ENCODE peak calls at places on chromosomes 5 and 9, in ten cellular contexts. W is PC-3, I is mammary epithelial cell, J is GM23248, G is kidney, H is H9, L is HCT116, D is neural progenitor cell, X is IMR-90, V is mesendoderm. T is an unnamed sample.

GRCh38 chr5:142587354-142587965 is 98.4 kb downstream of the FGF1 start:
- DNase-seq in W (peak), I (peak), J (peak), G (no peak), H (peak), L (peak), D (peak), X (peak), V (peak), T (peak)

GRCh38 chr5:103620851-103621547 is 58.4 kb upstream of the NUDT12 start:
- DNase-seq in W (no peak), I (peak), J (no peak), G (no peak), H (no peak), L (no peak), D (no peak), X (no peak), V (no peak), T (no peak)

GRCh38 chr5:171405615-171406014 is 13.8 kb upstream of the FGF18 start:
- DNase-seq in W (no peak), I (no peak), J (peak), G (no peak), H (no peak), L (no peak), D (no peak), X (peak), V (no peak), T (no peak)

GRCh38 chr9:98523231-98523901 is 185.4 kb downstream of the GABBR2 start:
- DNase-seq in W (peak), I (peak), J (peak), G (no peak), H (peak), L (no peak), D (peak), X (peak), V (peak), T (no peak)

GRCh38 chr9:132201139-132201538 is 39.3 kb downstream of the NTNG2 start:
- DNase-seq in W (no peak), I (no peak), J (no peak), G (no peak), H (no peak), L (no peak), D (no peak), X (no peak), V (no peak), T (no peak)

GRCh38 chr9:13330396-13331004 is 51.0 kb upstream of the MPDZ start:
- DNase-seq in W (no peak), I (no peak), J (no peak), G (no peak), H (no peak), L (no peak), D (no peak), X (no peak), V (peak), T (no peak)

GRCh38 chr5:173880306-173880985 is 7.7 kb upstream of the CPEB4 start:
- DNase-seq in W (peak), I (peak), J (peak), G (no peak), H (no peak), L (no peak), D (no peak), X (peak), V (peak), T (no peak)

GRCh38 chr9:108551030-108551964 is 304.5 kb downstream of the ACTL7B start:
- DNase-seq in W (peak), I (peak), J (peak), G (peak), H (no peak), L (peak), D (peak), X (peak), V (no peak), T (no peak)

GRCh38 chr5:111857633-111858032 is 100.6 kb upstream of the NREP start:
- DNase-seq in W (peak), I (no peak), J (peak), G (no peak), H (no peak), L (no peak), D (no peak), X (peak), V (no peak), T (no peak)

GRCh38 chr5:91632871-91633270 is 249.8 kb upstream of the ARRDC3 start:
- DNase-seq in W (peak), I (no peak), J (no peak), G (no peak), H (no peak), L (no peak), D (peak), X (no peak), V (peak), T (no peak)

GRCh38 chr5:68224561-68225187 is 9.1 kb downstream of the PIK3R1 start:
- DNase-seq in W (no peak), I (no peak), J (peak), G (no peak), H (no peak), L (no peak), D (no peak), X (peak), V (no peak), T (no peak)

GRCh38 chr5:31719988-31720387 is 81.1 kb downstream of the PDZD2 start:
- DNase-seq in W (no peak), I (no peak), J (peak), G (no peak), H (no peak), L (no peak), D (no peak), X (no peak), V (no peak), T (no peak)

GRCh38 chr5:44862808-44863207 is 54.1 kb downstream of the MRPS30 start:
- DNase-seq in W (peak), I (peak), J (peak), G (no peak), H (no peak), L (peak), D (no peak), X (peak), V (peak), T (no peak)

GRCh38 chr9:92563701-92564100 is 27.9 kb upstream of the ECM2 start:
- DNase-seq in W (no peak), I (no peak), J (no peak), G (no peak), H (no peak), L (no peak), D (no peak), X (no peak), V (peak), T (no peak)

GRCh38 chr9:134492281-134492691 is 149.3 kb upstream of the COL5A1 start:
- DNase-seq in W (no peak), I (no peak), J (peak), G (peak), H (no peak), L (no peak), D (no peak), X (peak), V (no peak), T (peak)

GRCh38 chr5:160930361-160930760 is 78.3 kb upstream of the ATP10B start:
- DNase-seq in W (no peak), I (peak), J (peak), G (no peak), H (peak), L (no peak), D (peak), X (no peak), V (peak), T (no peak)

GRCh38 chr5:113807384-113808053 is 294.0 kb downstream of the YTHDC2 start:
- DNase-seq in W (no peak), I (no peak), J (peak), G (no peak), H (no peak), L (no peak), D (peak), X (peak), V (no peak), T (peak)

GRCh38 chr9:122394265-122395242 is 23.7 kb downstream of the PTGS1 start:
- DNase-seq in W (peak), I (peak), J (peak), G (no peak), H (no peak), L (no peak), D (no peak), X (peak), V (no peak), T (peak)

GRCh38 chr5:68225911-68226563 is 10.5 kb downstream of the PIK3R1 start:
- DNase-seq in W (no peak), I (no peak), J (no peak), G (no peak), H (no peak), L (no peak), D (no peak), X (no peak), V (no peak), T (peak)

GRCh38 chr5:115815693-115816225 is 700 bp downstream of the CDO1 start:
- DNase-seq in W (no peak), I (no peak), J (peak), G (no peak), H (peak), L (no peak), D (peak), X (no peak), V (peak), T (no peak)

GRCh38 chr9:114478459-114478858 is 26.8 kb downstream of the WHRN start:
- DNase-seq in W (no peak), I (no peak), J (no peak), G (no peak), H (no peak), L (no peak), D (no peak), X (no peak), V (no peak), T (no peak)

GRCh38 chr5:68227532-68228160 is 12.1 kb downstream of the PIK3R1 start:
- DNase-seq in W (no peak), I (no peak), J (no peak), G (no peak), H (no peak), L (no peak), D (no peak), X (no peak), V (no peak), T (no peak)

GRCh38 chr5:39452846-39453245 is 28.1 kb upstream of the DAB2 start:
- DNase-seq in W (no peak), I (no peak), J (peak), G (no peak), H (no peak), L (no peak), D (no peak), X (peak), V (no peak), T (no peak)

GRCh38 chr5:177607452-177608192 is 7.7 kb downstream of the B4GALT7 start:
- DNase-seq in W (peak), I (peak), J (peak), G (peak), H (peak), L (no peak), D (peak), X (peak), V (peak), T (peak)

GRCh38 chr9:68555416-68555815 is 14.7 kb upstream of the TMEM252 start:
- DNase-seq in W (no peak), I (no peak), J (no peak), G (no peak), H (no peak), L (no peak), D (peak), X (no peak), V (no peak), T (no peak)

GRCh38 chr9:2096376-2096970 is 81.3 kb downstream of the SMARCA2 start:
- DNase-seq in W (no peak), I (no peak), J (no peak), G (no peak), H (no peak), L (no peak), D (no peak), X (no peak), V (peak), T (no peak)

DNA sequence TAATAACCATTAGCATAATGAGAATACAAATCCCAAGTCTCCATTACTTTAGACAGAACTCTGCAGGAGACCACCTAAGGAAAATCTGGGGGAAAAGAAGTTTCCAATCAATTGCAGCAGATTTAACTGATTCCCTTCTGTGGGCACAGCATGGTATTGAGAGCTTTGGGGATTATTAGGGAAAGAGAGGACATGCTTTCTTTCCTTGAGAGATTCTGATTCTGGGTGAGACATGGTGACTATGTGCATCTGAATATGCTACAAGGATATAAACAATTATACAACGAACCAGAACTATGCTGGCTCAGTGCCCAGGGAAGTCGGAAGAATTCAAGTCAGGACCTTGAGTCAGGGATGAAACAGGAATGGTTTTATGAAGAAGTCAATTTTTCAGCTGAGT is 183.7 kb downstream of the PDE4D start:
- DNase-seq in W (peak), I (peak), J (peak), G (no peak), H (no peak), L (no peak), D (peak), X (peak), V (peak), T (no peak)
- H3K9ac ChIP-seq in W (no peak), I (no peak), J (no peak), G (no peak), H (no peak), L (no peak), D (no peak), X (no peak), V (peak), T (no peak)

GRCh38 chr5:139408191-139408590 is 4.3 kb upstream of the SPATA24 start:
- DNase-seq in W (no peak), I (no peak), J (no peak), G (no peak), H (no peak), L (no peak), D (no peak), X (no peak), V (no peak), T (no peak)
- H3K9ac ChIP-seq in W (no peak), I (no peak), J (no peak), G (no peak), H (no peak), L (no peak), D (no peak), X (no peak), V (no peak), T (no peak)

GRCh38 chr5:17400724-17401508 is 97.1 kb upstream of the TAF11L2 start:
- DNase-seq in W (no peak), I (no peak), J (no peak), G (no peak), H (peak), L (no peak), D (peak), X (no peak), V (peak), T (no peak)
- H3K9ac ChIP-seq in W (no peak), I (no peak), J (no peak), G (no peak), H (no peak), L (no peak), D (no peak), X (no peak), V (no peak), T (no peak)

GRCh38 chr9:123678038-123678877 is 251.7 kb downstream of the DENND1A start:
- DNase-seq in W (peak), I (no peak), J (no peak), G (no peak), H (no peak), L (no peak), D (no peak), X (peak), V (no peak), T (peak)
- H3K9ac ChIP-seq in W (peak), I (no peak), J (no peak), G (no peak), H (no peak), L (no peak), D (no peak), X (no peak), V (no peak), T (no peak)

GRCh38 chr5:109653042-109653441 is 36.7 kb upstream of the MAN2A1 start:
- DNase-seq in W (no peak), I (no peak), J (no peak), G (no peak), H (no peak), L (no peak), D (no peak), X (no peak), V (no peak), T (no peak)
- H3K9ac ChIP-seq in W (no peak), I (no peak), J (no peak), G (no peak), H (no peak), L (no peak), D (no peak), X (no peak), V (no peak), T (no peak)

GRCh38 chr5:179619776-179620175 is 3.7 kb downstream of the HNRNPH1 start:
- DNase-seq in W (no peak), I (peak), J (peak), G (no peak), H (no peak), L (no peak), D (no peak), X (peak), V (no peak), T (no peak)
- H3K9ac ChIP-seq in W (no peak), I (no peak), J (peak), G (no peak), H (no peak), L (no peak), D (no peak), X (no peak), V (no peak), T (no peak)

GRCh38 chr5:130158036-130158435 is 253.8 kb downstream of the CHSY3 start:
- DNase-seq in W (no peak), I (no peak), J (no peak), G (no peak), H (no peak), L (no peak), D (no peak), X (no peak), V (no peak), T (no peak)

GRCh38 chr5:130151239-130151638 is 247.0 kb downstream of the CHSY3 start:
- DNase-seq in W (no peak), I (peak), J (no peak), G (no peak), H (no peak), L (no peak), D (no peak), X (no peak), V (no peak), T (no peak)

GRCh38 chr5:130155395-130155794 is 251.1 kb downstream of the CHSY3 start:
- DNase-seq in W (no peak), I (no peak), J (no peak), G (no peak), H (no peak), L (no peak), D (peak), X (no peak), V (no peak), T (no peak)
- H3K9ac ChIP-seq in W (no peak), I (no peak), J (no peak), G (no peak), H (no peak), L (no peak), D (no peak), X (no peak), V (no peak), T (no peak)

T was measured in colonic mucosa.